ENCODE peak calls at places on chromosomes 1 and 21, in four cellular contexts. One of them, this sample, is unnamed.

GRCh38 chr1:78561856-78562255 is 58.4 kb upstream of the IFI44L start:
- DNase-seq in CD4-positive, alpha-beta memory T cell: no peak
- DNase-seq in psoas muscle: no peak
- DNase-seq in activated CD4-positive, alpha-beta T cell treated with anti-CD3 and anti-CD28 coated beads, Interleukin-2, amount 10 ng/mL, durations not matched to agents 7 days and 5 days: no peak
- DNase-seq in this sample: no peak

GRCh38 chr1:167678422-167678821 is 43.4 kb upstream of the MPZL1 start:
- DNase-seq in CD4-positive, alpha-beta memory T cell: no peak
- DNase-seq in psoas muscle: no peak
- DNase-seq in activated CD4-positive, alpha-beta T cell treated with anti-CD3 and anti-CD28 coated beads, Interleukin-2, amount 10 ng/mL, durations not matched to agents 7 days and 5 days: no peak
- DNase-seq in this sample: no peak

GRCh38 chr1:91555821-91556531 is 55.3 kb downstream of the CDC7 start:
- DNase-seq in CD4-positive, alpha-beta memory T cell: peak; percentile 88
- DNase-seq in psoas muscle: no peak
- DNase-seq in activated CD4-positive, alpha-beta T cell treated with anti-CD3 and anti-CD28 coated beads, Interleukin-2, amount 10 ng/mL, durations not matched to agents 7 days and 5 days: peak; percentile 83
- DNase-seq in this sample: peak; percentile 73

GRCh38 chr1:43565600-43566360 is 35.1 kb downstream of the PTPRF start:
- DNase-seq in CD4-positive, alpha-beta memory T cell: peak; percentile 31
- DNase-seq in psoas muscle: peak; percentile 61
- DNase-seq in activated CD4-positive, alpha-beta T cell treated with anti-CD3 and anti-CD28 coated beads, Interleukin-2, amount 10 ng/mL, durations not matched to agents 7 days and 5 days: peak; percentile 60
- DNase-seq in this sample: peak; percentile 17

GRCh38 chr1:109763646-109764415 is at the start of gene EPS8L3:
- DNase-seq in CD4-positive, alpha-beta memory T cell: no peak
- DNase-seq in psoas muscle: peak; percentile 45
- DNase-seq in activated CD4-positive, alpha-beta T cell treated with anti-CD3 and anti-CD28 coated beads, Interleukin-2, amount 10 ng/mL, durations not matched to agents 7 days and 5 days: no peak
- DNase-seq in this sample: no peak

GRCh38 chr1:159429074-159429861 is 2.7 kb upstream of the OR10J4 start:
- DNase-seq in CD4-positive, alpha-beta memory T cell: no peak
- DNase-seq in psoas muscle: no peak
- DNase-seq in activated CD4-positive, alpha-beta T cell treated with anti-CD3 and anti-CD28 coated beads, Interleukin-2, amount 10 ng/mL, durations not matched to agents 7 days and 5 days: no peak
- DNase-seq in this sample: peak; percentile 98

GRCh38 chr1:205191617-205192016 is 19.9 kb downstream of the DSTYK start:
- DNase-seq in CD4-positive, alpha-beta memory T cell: no peak
- DNase-seq in psoas muscle: no peak
- DNase-seq in activated CD4-positive, alpha-beta T cell treated with anti-CD3 and anti-CD28 coated beads, Interleukin-2, amount 10 ng/mL, durations not matched to agents 7 days and 5 days: no peak
- DNase-seq in this sample: no peak

GRCh38 chr1:198523183-198523942 is 17.1 kb downstream of the ATP6V1G3 start:
- DNase-seq in CD4-positive, alpha-beta memory T cell: peak; percentile 62
- DNase-seq in psoas muscle: no peak
- DNase-seq in activated CD4-positive, alpha-beta T cell treated with anti-CD3 and anti-CD28 coated beads, Interleukin-2, amount 10 ng/mL, durations not matched to agents 7 days and 5 days: peak; percentile 44
- DNase-seq in this sample: no peak

GRCh38 chr21:37562920-37563640 is 196.5 kb downstream of the DYRK1A start:
- DNase-seq in CD4-positive, alpha-beta memory T cell: peak; percentile 4
- DNase-seq in psoas muscle: peak; percentile 73
- DNase-seq in activated CD4-positive, alpha-beta T cell treated with anti-CD3 and anti-CD28 coated beads, Interleukin-2, amount 10 ng/mL, durations not matched to agents 7 days and 5 days: peak; percentile 38
- DNase-seq in this sample: no peak